ENCODE peak calls at places on chromosomes 7 and 10, in five cellular contexts. U, V, N, Q and I are unnamed samples.
A peak's percentile ranks its signal among the peaks of the same experiment; 100 is the strongest.

GRCh38 chr7:1922071-1922869 is 252.2 kb downstream of the ELFN1 start:
- DNase-seq in U (no peak), V (no peak), N (no peak), Q (no peak), I (no peak)

GRCh38 chr10:119466655-119467054 is 75.9 kb downstream of the RGS10 start:
- DNase-seq in U (no peak), V (no peak), N (no peak), Q (no peak), I (no peak)

GRCh38 chr10:49518982-49519578 is 19.8 kb downstream of the ERCC6 start:
- DNase-seq in U (peak; percentile 56), V (peak; percentile 13), N (peak; percentile 72), Q (peak; percentile 53), I (no peak)

GRCh38 chr10:70649526-70649925 is 22.8 kb upstream of the ADAMTS14 start:
- DNase-seq in U (no peak), V (no peak), N (no peak), Q (no peak), I (no peak)

GRCh38 chr7:1100386-1100785 is 12.5 kb downstream of the GPER1 start:
- DNase-seq in U (no peak), V (no peak), N (no peak), Q (no peak), I (no peak)

GRCh38 chr10:34088208-34088794 is 726.8 kb downstream of the PARD3 start:
- DNase-seq in U (no peak), V (no peak), N (no peak), Q (no peak), I (no peak)

GRCh38 chr7:4612939-4613841 is 68.9 kb upstream of the FOXK1 start:
- DNase-seq in U (peak; percentile 51), V (no peak), N (peak; percentile 72), Q (no peak), I (no peak)

GRCh38 chr10:126902157-126902556 is 3.1 kb upstream of the DOCK1 start:
- DNase-seq in U (no peak), V (no peak), N (peak; percentile 83), Q (no peak), I (no peak)

DNA sequence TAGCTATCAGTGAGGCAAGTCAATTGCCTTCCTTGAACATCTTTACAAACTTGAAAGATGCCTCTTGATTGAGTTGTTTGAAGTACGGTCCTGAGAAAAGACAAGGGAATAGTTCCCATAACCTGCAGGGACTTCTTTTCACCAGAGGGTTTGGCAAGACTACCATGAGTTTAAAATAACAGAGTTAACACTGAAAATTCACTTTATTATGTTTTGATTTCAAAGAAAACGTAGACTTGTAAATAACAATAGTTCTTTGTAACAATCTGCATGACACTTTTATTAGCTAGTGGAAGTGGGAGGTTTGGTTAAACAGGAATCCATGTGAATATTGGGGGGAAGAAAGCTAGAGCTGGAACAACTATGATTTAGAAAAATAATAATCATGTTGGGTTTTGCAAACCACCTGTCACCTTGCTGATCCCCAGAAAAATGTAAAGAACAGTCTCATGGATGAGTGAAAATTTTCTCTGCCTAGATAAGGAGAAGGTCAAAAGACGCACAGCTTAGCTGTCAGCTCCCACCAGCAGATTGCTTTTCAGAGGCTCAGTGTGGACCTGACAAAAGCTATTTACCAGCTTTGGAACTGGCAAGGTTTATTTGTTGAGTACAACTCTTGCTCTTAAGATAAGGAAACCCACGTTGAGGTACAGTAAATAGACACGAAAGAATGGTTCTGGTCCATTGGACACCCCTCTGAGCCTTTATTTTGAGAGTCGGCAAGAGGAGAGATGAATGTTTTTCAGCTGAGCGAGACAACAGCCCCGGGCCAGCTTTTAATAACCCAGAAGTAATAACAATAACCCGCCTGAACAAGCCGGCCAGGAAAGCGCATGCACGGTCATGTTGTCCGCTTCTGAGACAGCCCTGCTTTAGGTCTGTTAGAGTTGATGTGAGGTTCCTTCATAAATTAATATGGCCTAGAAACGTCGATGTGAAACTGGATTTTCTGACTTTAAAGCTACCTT is 49.2 kb downstream of the WNT2 start:
- DNase-seq in U (no peak), V (no peak), N (no peak), Q (no peak), I (no peak)
- H3K4me3 ChIP-seq in U (no peak overlapping the region), V (no peak overlapping the region), N (no peak overlapping the region), Q (no peak overlapping the region), I (no peak overlapping the region)

DNA sequence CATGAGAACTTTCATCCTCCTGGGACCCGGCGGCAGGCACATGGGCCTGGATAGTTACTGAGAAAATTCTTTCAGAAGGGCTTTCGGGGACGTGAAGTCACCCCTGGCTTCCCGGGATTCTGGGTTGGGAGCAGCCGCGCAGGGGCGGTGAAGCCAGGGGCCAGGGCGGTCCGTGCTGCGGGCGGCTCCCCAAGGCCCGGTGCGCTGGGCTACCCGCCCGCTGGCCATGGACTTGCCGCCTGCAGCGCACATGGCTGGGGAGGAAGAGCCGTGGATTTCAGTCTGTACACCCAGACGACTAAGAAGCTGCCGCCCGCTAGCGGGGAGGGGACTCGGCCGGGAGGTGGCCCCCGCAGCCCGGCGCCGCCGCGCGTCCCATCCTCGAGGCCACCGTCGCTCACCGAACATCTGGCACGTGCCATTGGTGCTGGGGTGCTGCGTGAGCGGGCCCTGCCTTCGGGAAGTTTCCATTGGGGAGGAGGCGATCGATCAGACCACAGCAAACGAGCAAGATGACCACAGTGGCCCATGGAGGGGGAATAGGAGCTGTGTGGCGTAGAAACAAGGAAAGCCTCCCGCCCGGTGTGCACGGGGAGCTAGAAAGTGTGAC is 64.5 kb downstream of the TMEM209 start:
- DNase-seq in U (peak; percentile 66), V (no peak), N (no peak), Q (no peak), I (no peak)
- H3K4me3 ChIP-seq in U (peak overlapping the region; percentile 56), V (no peak overlapping the region), N (no peak overlapping the region), Q (no peak overlapping the region), I (peak overlapping the region; percentile 67)

DNA sequence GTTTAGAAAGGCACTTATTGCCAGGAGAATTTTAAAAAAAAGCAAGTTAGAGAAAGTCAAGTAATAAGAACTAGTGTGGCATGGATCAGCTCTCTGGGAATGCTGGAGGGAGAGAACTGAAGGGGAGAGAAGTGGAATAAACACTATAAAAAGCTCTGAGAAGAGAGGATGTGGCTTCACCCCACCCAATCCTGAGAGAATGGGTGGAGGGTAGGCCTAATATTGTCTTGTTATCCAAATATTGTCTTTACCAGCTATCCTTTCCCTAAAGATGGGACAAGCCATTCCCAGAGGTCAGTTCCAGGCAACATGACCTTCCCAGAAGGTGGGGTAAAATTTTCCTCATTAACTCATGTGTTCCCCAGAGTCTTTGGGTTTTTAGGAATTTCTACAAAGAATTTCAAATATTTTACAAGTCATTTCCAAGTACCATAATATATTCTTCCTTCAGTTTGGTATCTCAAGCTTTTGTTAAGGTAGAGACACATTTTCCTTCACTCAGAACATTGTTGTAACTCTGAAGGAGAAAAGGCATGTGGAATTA is 42.4 kb downstream of the ENTPD1 start:
- DNase-seq in U (no peak), V (no peak), N (no peak), Q (no peak), I (no peak)
- H3K4me3 ChIP-seq in U (no peak overlapping the region), V (no peak overlapping the region), N (no peak overlapping the region), Q (no peak overlapping the region), I (no peak overlapping the region)

GRCh38 chr7:11831727-11832495 is at the start of gene THSD7A:
- DNase-seq in U (peak; percentile 79), V (no peak), N (peak; percentile 72), Q (no peak), I (no peak)
- H3K4me3 ChIP-seq in U (peak within 1 kb of the TSS; percentile 58), V (no peak within 1 kb of the TSS), N (peak within 1 kb of the TSS; percentile 77), Q (no peak within 1 kb of the TSS), I (peak within 1 kb of the TSS; percentile 44)

GRCh38 chr7:87212478-87212877 is 7.1 kb downstream of the TMEM243 start:
- DNase-seq in U (no peak), V (no peak), N (no peak), Q (no peak), I (no peak)
- H3K4me3 ChIP-seq in U (no peak overlapping the region), V (no peak overlapping the region), N (no peak overlapping the region), Q (peak overlapping the region; percentile 82), I (no peak overlapping the region)

GRCh38 chr7:16900212-16900768 is 18.5 kb upstream of the AGR3 start:
- DNase-seq in U (no peak), V (no peak), N (no peak), Q (no peak), I (no peak)
- H3K4me3 ChIP-seq in U (no peak overlapping the region), V (no peak overlapping the region), N (no peak overlapping the region), Q (no peak overlapping the region), I (no peak overlapping the region)

GRCh38 chr7:70884446-70884764 is 247.5 kb upstream of the GALNT17 start:
- DNase-seq in U (no peak), V (no peak), N (no peak), Q (no peak), I (no peak)

GRCh38 chr7:70884809-70885208 is 247.1 kb upstream of the GALNT17 start:
- DNase-seq in U (no peak), V (no peak), N (no peak), Q (no peak), I (no peak)

GRCh38 chr7:70881470-70881869 is 250.5 kb upstream of the GALNT17 start:
- DNase-seq in U (no peak), V (no peak), N (no peak), Q (no peak), I (no peak)

GRCh38 chr7:70886547-70886946 is 245.4 kb upstream of the GALNT17 start:
- DNase-seq in U (no peak), V (no peak), N (no peak), Q (no peak), I (no peak)

GRCh38 chr7:70883750-70884445 is 248.0 kb upstream of the GALNT17 start:
- DNase-seq in U (no peak), V (no peak), N (no peak), Q (no peak), I (no peak)
- H3K4me3 ChIP-seq in U (no peak overlapping the region), V (no peak overlapping the region), N (no peak overlapping the region), Q (no peak overlapping the region), I (no peak overlapping the region)

GRCh38 chr7:158864833-158865232 is 8.5 kb downstream of the DYNC2I1 start:
- DNase-seq in U (no peak), V (no peak), N (no peak), Q (no peak), I (no peak)

GRCh38 chr7:158865462-158865922 is 9.1 kb downstream of the DYNC2I1 start:
- DNase-seq in U (no peak), V (no peak), N (no peak), Q (no peak), I (no peak)

GRCh38 chr7:158863611-158864506 is 7.5 kb downstream of the DYNC2I1 start:
- DNase-seq in U (no peak), V (no peak), N (peak; percentile 75), Q (no peak), I (no peak)

GRCh38 chr7:158865977-158866376 is 9.6 kb downstream of the DYNC2I1 start:
- DNase-seq in U (no peak), V (no peak), N (no peak), Q (no peak), I (no peak)

GRCh38 chr7:158864507-158864820 is 8.1 kb downstream of the DYNC2I1 start:
- DNase-seq in U (no peak), V (no peak), N (no peak), Q (no peak), I (no peak)
- H3K4me3 ChIP-seq in U (peak overlapping the region; percentile 44), V (no peak overlapping the region), N (no peak overlapping the region), Q (no peak overlapping the region), I (peak overlapping the region; percentile 64)

GRCh38 chr7:48665361-48666135 is 258.8 kb upstream of the CDC14C start:
- DNase-seq in U (no peak), V (no peak), N (no peak), Q (no peak), I (no peak)
- H3K4me3 ChIP-seq in U (no peak overlapping the region), V (no peak overlapping the region), N (no peak overlapping the region), Q (no peak overlapping the region), I (no peak overlapping the region)